ENCODE peak calls at places on chromosomes 5 and 9, in four cellular contexts. C is hippocampal formation, M is uterus, F is activated T-helper 1 cell treated with Interleukin-2 at 50 U/mL for 16 hours. P is an unnamed sample.

GRCh38 chr9:15306068-15306756 is 804 bp downstream of the TTC39B start:
- DNase-seq in C (peak), M (peak), F (peak), P (peak)

GRCh38 chr9:26058111-26058895 is 380.1 kb upstream of the TUSC1 start:
- DNase-seq in C (no peak), M (no peak), F (no peak), P (no peak)

GRCh38 chr5:154756871-154757646 is 1.9 kb downstream of the LARP1 start:
- DNase-seq in C (peak), M (peak), F (peak), P (no peak)

GRCh38 chr9:121280715-121281613 is 13.0 kb downstream of the GSN start:
- DNase-seq in C (no peak), M (no peak), F (no peak), P (no peak)

GRCh38 chr9:37380570-37380969 is 41.9 kb upstream of the GRHPR start:
- DNase-seq in C (no peak), M (no peak), F (no peak), P (no peak)

GRCh38 chr9:21741151-21741550 is 61.3 kb upstream of the MTAP start:
- DNase-seq in C (no peak), M (no peak), F (no peak), P (no peak)

GRCh38 chr5:67774153-67774552 is 441.4 kb upstream of the PIK3R1 start:
- DNase-seq in C (no peak), M (no peak), F (no peak), P (peak)

GRCh38 chr5:111892949-111893348 is 136.0 kb upstream of the NREP start:
- DNase-seq in C (no peak), M (no peak), F (no peak), P (no peak)

GRCh38 chr5:55856511-55857246 is 5.5 kb downstream of the IL31RA start:
- DNase-seq in C (no peak), M (no peak), F (no peak), P (no peak)

GRCh38 chr9:27362447-27363210 is 65.7 kb upstream of the EQTN start:
- DNase-seq in C (no peak), M (no peak), F (no peak), P (no peak)

GRCh38 chr5:58246521-58246944 is 213.4 kb downstream of the PLK2 start:
- DNase-seq in C (no peak), M (no peak), F (no peak), P (no peak)

GRCh38 chr9:91180240-91180929 is 181.3 kb downstream of the AUH start:
- DNase-seq in C (no peak), M (no peak), F (no peak), P (peak)

GRCh38 chr9:125106285-125106893 is 36.9 kb downstream of the SCAI start:
- DNase-seq in C (no peak), M (no peak), F (no peak), P (no peak)

P was measured in right atrium auricular region.